ENCODE peak calls at places on chromosome 7, in ten cellular contexts. One of them, this sample, is unnamed.

GRCh38 chr7:101924171-101924570 is 106.7 kb downstream of the CUX1 start:
- DNase-seq in lower lobe of right lung: no peak
- DNase-seq in tibial nerve: no peak
- DNase-seq in AG04449: no peak
- DNase-seq in keratinocyte: no peak
- DNase-seq in cardiac fibroblast: peak; percentile 87
- DNase-seq in AG04450: no peak
- DNase-seq in activated CD8-positive, alpha-beta T cell treated with anti-CD3 and anti-CD28 coated beads for 36 hours: peak; percentile 60
- DNase-seq in AG10803: peak; percentile 58
- DNase-seq in tibial artery: peak; percentile 52
- DNase-seq in this sample: no peak

GRCh38 chr7:99383203-99383602 is 8.7 kb downstream of the ARPC1B start:
- DNase-seq in activated CD8-positive, alpha-beta T cell treated with anti-CD3 and anti-CD28 coated beads for 36 hours: no peak
- DNase-seq in keratinocyte: no peak
- DNase-seq in AG04450: no peak
- DNase-seq in AG04449: no peak
- DNase-seq in AG10803: no peak
- DNase-seq in lower lobe of right lung: no peak
- DNase-seq in cardiac fibroblast: no peak
- DNase-seq in tibial artery: no peak
- DNase-seq in tibial nerve: no peak
- DNase-seq in this sample: no peak

GRCh38 chr7:80087051-80087767 is 47.4 kb upstream of the GNAI1 start:
- DNase-seq in AG04449: peak; percentile 63
- DNase-seq in activated CD8-positive, alpha-beta T cell treated with anti-CD3 and anti-CD28 coated beads for 36 hours: no peak
- DNase-seq in tibial artery: no peak
- DNase-seq in AG10803: peak; percentile 76
- DNase-seq in keratinocyte: no peak
- DNase-seq in lower lobe of right lung: no peak
- DNase-seq in cardiac fibroblast: peak; percentile 67
- DNase-seq in tibial nerve: no peak
- DNase-seq in AG04450: peak; percentile 59
- DNase-seq in this sample: no peak

GRCh38 chr7:77386165-77386824 is 29.9 kb downstream of the GSAP start:
- DNase-seq in cardiac fibroblast: no peak
- DNase-seq in keratinocyte: no peak
- DNase-seq in AG04449: no peak
- DNase-seq in AG10803: peak; percentile 77
- DNase-seq in tibial nerve: no peak
- DNase-seq in tibial artery: no peak
- DNase-seq in lower lobe of right lung: no peak
- DNase-seq in activated CD8-positive, alpha-beta T cell treated with anti-CD3 and anti-CD28 coated beads for 36 hours: no peak
- DNase-seq in AG04450: no peak
- DNase-seq in this sample: no peak

GRCh38 chr7:147231275-147231674 is 1114.7 kb downstream of the CNTNAP2 start:
- DNase-seq in lower lobe of right lung: no peak
- DNase-seq in tibial artery: no peak
- DNase-seq in AG10803: no peak
- DNase-seq in tibial nerve: no peak
- DNase-seq in activated CD8-positive, alpha-beta T cell treated with anti-CD3 and anti-CD28 coated beads for 36 hours: no peak
- DNase-seq in AG04449: no peak
- DNase-seq in AG04450: no peak
- DNase-seq in keratinocyte: no peak
- DNase-seq in cardiac fibroblast: no peak
- DNase-seq in this sample: no peak

GRCh38 chr7:112006071-112006470 is 200.1 kb downstream of the DOCK4 start:
- DNase-seq in AG10803: no peak
- DNase-seq in tibial nerve: no peak
- DNase-seq in activated CD8-positive, alpha-beta T cell treated with anti-CD3 and anti-CD28 coated beads for 36 hours: no peak
- DNase-seq in lower lobe of right lung: no peak
- DNase-seq in AG04450: no peak
- DNase-seq in tibial artery: no peak
- DNase-seq in keratinocyte: no peak
- DNase-seq in cardiac fibroblast: no peak
- DNase-seq in AG04449: no peak
- DNase-seq in this sample: no peak

GRCh38 chr7:151056286-151057037 is 1.2 kb downstream of the CDK5 start:
- DNase-seq in lower lobe of right lung: no peak
- DNase-seq in cardiac fibroblast: no peak
- DNase-seq in AG04450: no peak
- DNase-seq in keratinocyte: no peak
- DNase-seq in activated CD8-positive, alpha-beta T cell treated with anti-CD3 and anti-CD28 coated beads for 36 hours: no peak
- DNase-seq in tibial nerve: no peak
- DNase-seq in AG10803: no peak
- DNase-seq in AG04449: no peak
- DNase-seq in tibial artery: no peak
- DNase-seq in this sample: peak; percentile 46

GRCh38 chr7:105621617-105622016 is 40.3 kb upstream of the EFCAB10 start:
- DNase-seq in AG04449: no peak
- DNase-seq in keratinocyte: no peak
- DNase-seq in tibial artery: peak; percentile 28
- DNase-seq in activated CD8-positive, alpha-beta T cell treated with anti-CD3 and anti-CD28 coated beads for 36 hours: no peak
- DNase-seq in lower lobe of right lung: no peak
- DNase-seq in AG04450: no peak
- DNase-seq in tibial nerve: no peak
- DNase-seq in cardiac fibroblast: no peak
- DNase-seq in AG10803: peak; percentile 68
- DNase-seq in this sample: no peak

GRCh38 chr7:55325371-55325792 is 39.8 kb upstream of the LANCL2 start:
- DNase-seq in AG10803: peak; percentile 95
- DNase-seq in tibial nerve: no peak
- DNase-seq in tibial artery: peak; percentile 51
- DNase-seq in keratinocyte: no peak
- DNase-seq in activated CD8-positive, alpha-beta T cell treated with anti-CD3 and anti-CD28 coated beads for 36 hours: no peak
- DNase-seq in cardiac fibroblast: peak; percentile 91
- DNase-seq in AG04449: peak; percentile 63
- DNase-seq in lower lobe of right lung: no peak
- DNase-seq in AG04450: peak; percentile 80
- DNase-seq in this sample: no peak

GRCh38 chr7:52838981-52839411 is 196.4 kb upstream of the POM121L12 start:
- DNase-seq in AG10803: no peak
- DNase-seq in keratinocyte: no peak
- DNase-seq in activated CD8-positive, alpha-beta T cell treated with anti-CD3 and anti-CD28 coated beads for 36 hours: no peak
- DNase-seq in AG04449: no peak
- DNase-seq in cardiac fibroblast: peak; percentile 0
- DNase-seq in tibial artery: no peak
- DNase-seq in tibial nerve: no peak
- DNase-seq in lower lobe of right lung: no peak
- DNase-seq in AG04450: no peak
- DNase-seq in this sample: no peak

GRCh38 chr7:130273081-130273699 is 6.5 kb downstream of the CPA2 start:
- DNase-seq in cardiac fibroblast: no peak
- DNase-seq in activated CD8-positive, alpha-beta T cell treated with anti-CD3 and anti-CD28 coated beads for 36 hours: peak; percentile 30
- DNase-seq in AG10803: peak; percentile 28
- DNase-seq in AG04450: peak; percentile 26
- DNase-seq in lower lobe of right lung: no peak
- DNase-seq in AG04449: no peak
- DNase-seq in keratinocyte: no peak
- DNase-seq in tibial artery: no peak
- DNase-seq in tibial nerve: no peak
- DNase-seq in this sample: peak; percentile 82

GRCh38 chr7:134946260-134946659 is 40.0 kb upstream of the AGBL3 start:
- DNase-seq in tibial artery: no peak
- DNase-seq in AG10803: peak; percentile 45
- DNase-seq in AG04450: no peak
- DNase-seq in tibial nerve: no peak
- DNase-seq in lower lobe of right lung: no peak
- DNase-seq in cardiac fibroblast: peak; percentile 49
- DNase-seq in AG04449: no peak
- DNase-seq in keratinocyte: no peak
- DNase-seq in activated CD8-positive, alpha-beta T cell treated with anti-CD3 and anti-CD28 coated beads for 36 hours: peak; percentile 24
- DNase-seq in this sample: no peak

GRCh38 chr7:40580776-40581175 is 446.0 kb downstream of the SUGCT start:
- DNase-seq in AG10803: no peak
- DNase-seq in AG04450: no peak
- DNase-seq in tibial nerve: no peak
- DNase-seq in cardiac fibroblast: no peak
- DNase-seq in keratinocyte: no peak
- DNase-seq in activated CD8-positive, alpha-beta T cell treated with anti-CD3 and anti-CD28 coated beads for 36 hours: no peak
- DNase-seq in tibial artery: no peak
- DNase-seq in AG04449: no peak
- DNase-seq in lower lobe of right lung: no peak
- DNase-seq in this sample: no peak
- TF ChIP-seq CTCF in AG10803: no peak
- TF ChIP-seq CTCF in AG04450: no peak
- TF ChIP-seq CTCF in tibial nerve: no peak
- TF ChIP-seq CTCF in cardiac fibroblast: no peak
- TF ChIP-seq CTCF in keratinocyte: no peak
- TF ChIP-seq CTCF in activated CD8-positive, alpha-beta T cell treated with anti-CD3 and anti-CD28 coated beads for 36 hours: no peak
- TF ChIP-seq CTCF in tibial artery: no peak
- TF ChIP-seq CTCF in AG04449: no peak
- TF ChIP-seq CTCF in lower lobe of right lung: no peak
- TF ChIP-seq CTCF in this sample: no peak

GRCh38 chr7:25149844-25150243 is 24.8 kb upstream of the CYCS start:
- DNase-seq in lower lobe of right lung: no peak
- DNase-seq in keratinocyte: no peak
- DNase-seq in AG04449: no peak
- DNase-seq in activated CD8-positive, alpha-beta T cell treated with anti-CD3 and anti-CD28 coated beads for 36 hours: no peak
- DNase-seq in tibial nerve: no peak
- DNase-seq in cardiac fibroblast: no peak
- DNase-seq in AG04450: no peak
- DNase-seq in AG10803: no peak
- DNase-seq in tibial artery: no peak
- DNase-seq in this sample: no peak

GRCh38 chr7:25143763-25144162 is 18.7 kb upstream of the CYCS start:
- DNase-seq in activated CD8-positive, alpha-beta T cell treated with anti-CD3 and anti-CD28 coated beads for 36 hours: no peak
- DNase-seq in cardiac fibroblast: no peak
- DNase-seq in keratinocyte: no peak
- DNase-seq in lower lobe of right lung: no peak
- DNase-seq in tibial nerve: no peak
- DNase-seq in tibial artery: no peak
- DNase-seq in AG04450: no peak
- DNase-seq in AG10803: no peak
- DNase-seq in AG04449: no peak
- DNase-seq in this sample: no peak

GRCh38 chr7:25148772-25149575 is 23.9 kb upstream of the CYCS start:
- DNase-seq in AG04449: no peak
- DNase-seq in tibial artery: no peak
- DNase-seq in AG04450: no peak
- DNase-seq in AG10803: no peak
- DNase-seq in tibial nerve: no peak
- DNase-seq in keratinocyte: no peak
- DNase-seq in lower lobe of right lung: no peak
- DNase-seq in activated CD8-positive, alpha-beta T cell treated with anti-CD3 and anti-CD28 coated beads for 36 hours: peak; percentile 4
- DNase-seq in cardiac fibroblast: no peak
- DNase-seq in this sample: no peak
- TF ChIP-seq CTCF in AG04449: no peak
- TF ChIP-seq CTCF in tibial artery: no peak
- TF ChIP-seq CTCF in AG04450: no peak
- TF ChIP-seq CTCF in AG10803: no peak
- TF ChIP-seq CTCF in tibial nerve: no peak
- TF ChIP-seq CTCF in keratinocyte: no peak
- TF ChIP-seq CTCF in lower lobe of right lung: no peak
- TF ChIP-seq CTCF in activated CD8-positive, alpha-beta T cell treated with anti-CD3 and anti-CD28 coated beads for 36 hours: no peak
- TF ChIP-seq CTCF in cardiac fibroblast: no peak
- TF ChIP-seq CTCF in this sample: no peak

GRCh38 chr7:6489612-6490011 is 41.9 kb upstream of the DAGLB start:
- DNase-seq in AG04450: no peak
- DNase-seq in AG10803: no peak
- DNase-seq in activated CD8-positive, alpha-beta T cell treated with anti-CD3 and anti-CD28 coated beads for 36 hours: no peak
- DNase-seq in tibial nerve: no peak
- DNase-seq in AG04449: no peak
- DNase-seq in tibial artery: no peak
- DNase-seq in lower lobe of right lung: no peak
- DNase-seq in keratinocyte: no peak
- DNase-seq in cardiac fibroblast: no peak
- DNase-seq in this sample: no peak
- TF ChIP-seq CTCF in AG04450: no peak
- TF ChIP-seq CTCF in AG10803: no peak
- TF ChIP-seq CTCF in activated CD8-positive, alpha-beta T cell treated with anti-CD3 and anti-CD28 coated beads for 36 hours: no peak
- TF ChIP-seq CTCF in tibial nerve: no peak
- TF ChIP-seq CTCF in AG04449: no peak
- TF ChIP-seq CTCF in tibial artery: no peak
- TF ChIP-seq CTCF in lower lobe of right lung: no peak
- TF ChIP-seq CTCF in keratinocyte: peak; percentile 8
- TF ChIP-seq CTCF in cardiac fibroblast: no peak
- TF ChIP-seq CTCF in this sample: no peak

DNA sequence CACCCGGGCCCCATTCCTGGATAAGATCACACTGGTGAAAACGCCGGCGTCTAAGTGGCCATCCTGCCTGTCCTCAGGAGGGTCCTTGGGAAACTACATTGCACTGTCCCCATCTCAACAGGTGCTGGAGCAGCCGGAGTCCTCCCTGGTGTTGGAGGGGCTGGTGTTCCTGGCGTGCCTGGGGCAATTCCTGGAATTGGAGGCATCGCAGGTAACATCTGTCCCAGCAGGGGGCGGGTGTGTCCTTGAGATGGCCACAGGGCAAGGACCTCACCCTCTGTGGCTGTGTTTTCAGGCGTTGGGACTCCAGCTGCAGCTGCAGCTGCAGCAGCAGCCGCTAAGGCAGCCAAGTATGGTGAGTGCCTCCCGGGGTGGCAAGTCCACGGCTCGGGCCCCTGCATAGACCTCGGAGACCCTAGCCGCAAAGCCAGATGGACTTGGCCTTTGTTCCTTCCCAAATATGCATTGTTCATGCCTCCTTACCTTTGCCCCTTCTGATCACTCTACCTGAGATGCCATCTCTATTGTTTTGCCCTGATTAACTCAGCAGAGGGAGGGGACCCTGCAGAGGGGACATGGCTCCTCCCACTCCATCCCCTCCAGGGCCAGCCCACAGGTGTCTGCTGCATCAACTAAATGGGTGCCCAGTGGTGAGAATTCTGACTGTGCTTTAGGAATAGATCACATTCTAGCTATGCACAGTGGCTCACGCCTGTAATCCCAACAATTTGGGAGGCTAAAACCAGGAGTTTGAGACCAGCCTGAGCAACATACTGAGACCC is 23.8 kb downstream of the ELN start:
- DNase-seq in keratinocyte: no peak
- DNase-seq in tibial artery: no peak
- DNase-seq in AG10803: no peak
- DNase-seq in lower lobe of right lung: peak; percentile 54
- DNase-seq in AG04450: no peak
- DNase-seq in cardiac fibroblast: peak; percentile 34
- DNase-seq in tibial nerve: no peak
- DNase-seq in AG04449: no peak
- DNase-seq in activated CD8-positive, alpha-beta T cell treated with anti-CD3 and anti-CD28 coated beads for 36 hours: peak; percentile 31
- DNase-seq in this sample: peak; percentile 69
- TF ChIP-seq CTCF in keratinocyte: peak; percentile 31
- TF ChIP-seq CTCF in tibial artery: no peak
- TF ChIP-seq CTCF in AG10803: peak; percentile 38
- TF ChIP-seq CTCF in lower lobe of right lung: no peak
- TF ChIP-seq CTCF in AG04450: peak; percentile 42
- TF ChIP-seq CTCF in cardiac fibroblast: peak; percentile 41
- TF ChIP-seq CTCF in tibial nerve: no peak
- TF ChIP-seq CTCF in AG04449: peak; percentile 28
- TF ChIP-seq CTCF in activated CD8-positive, alpha-beta T cell treated with anti-CD3 and anti-CD28 coated beads for 36 hours: no peak
- TF ChIP-seq CTCF in this sample: peak; percentile 45

GRCh38 chr7:44375236-44375699 is 49.9 kb upstream of the CAMK2B start:
- DNase-seq in AG10803: no peak
- DNase-seq in lower lobe of right lung: no peak
- DNase-seq in activated CD8-positive, alpha-beta T cell treated with anti-CD3 and anti-CD28 coated beads for 36 hours: peak; percentile 26
- DNase-seq in AG04449: no peak
- DNase-seq in tibial artery: no peak
- DNase-seq in cardiac fibroblast: no peak
- DNase-seq in AG04450: no peak
- DNase-seq in tibial nerve: no peak
- DNase-seq in keratinocyte: no peak
- DNase-seq in this sample: peak; percentile 19
- TF ChIP-seq CTCF in AG10803: no peak
- TF ChIP-seq CTCF in lower lobe of right lung: peak; percentile 17
- TF ChIP-seq CTCF in activated CD8-positive, alpha-beta T cell treated with anti-CD3 and anti-CD28 coated beads for 36 hours: peak; percentile 29
- TF ChIP-seq CTCF in AG04449: no peak
- TF ChIP-seq CTCF in tibial artery: no peak
- TF ChIP-seq CTCF in cardiac fibroblast: peak; percentile 16
- TF ChIP-seq CTCF in AG04450: no peak
- TF ChIP-seq CTCF in tibial nerve: no peak
- TF ChIP-seq CTCF in keratinocyte: no peak
- TF ChIP-seq CTCF in this sample: no peak

This sample was measured in nephron progenitor cell.